ENCODE peak calls at places on chromosomes 1 and 21, in four cellular contexts. O, H, E and Z are unnamed samples.

GRCh38 chr21:19461481-19462205 is 1058.1 kb upstream of the TMPRSS15 start:
- DNase-seq in H (no peak), O (no peak), E (no peak), Z (no peak)

GRCh38 chr21:37538971-37539590 is 172.5 kb downstream of the DYRK1A start:
- DNase-seq in E (peak; percentile 46), H (no peak), O (no peak), Z (no peak)

GRCh38 chr1:6059866-6060265 is 14.2 kb downstream of the KCNAB2 start:
- DNase-seq in H (no peak), O (no peak), E (no peak), Z (no peak)

GRCh38 chr1:87435484-87435883 is 106.8 kb downstream of the LMO4 start:
- DNase-seq in O (no peak), H (peak; percentile 65), E (no peak), Z (no peak)

GRCh38 chr21:42061866-42062542 is 9.1 kb upstream of the UMODL1 start:
- DNase-seq in O (no peak), H (no peak), E (no peak), Z (no peak)

GRCh38 chr1:26112407-26112775 is 767 bp downstream of the PDIK1L start:
- DNase-seq in H (no peak), O (no peak), E (no peak), Z (no peak)

GRCh38 chr1:48761411-48761810 is 15.3 kb downstream of the BEND5 start:
- DNase-seq in O (no peak), H (no peak), E (no peak), Z (no peak)

GRCh38 chr1:209150114-209150513 is 433.4 kb upstream of the CAMK1G start:
- DNase-seq in O (no peak), E (peak; percentile 3), H (no peak), Z (peak; percentile 39)

GRCh38 chr21:41958886-41959563 is 5.2 kb upstream of the C2CD2 start:
- DNase-seq in E (no peak), H (no peak), O (no peak), Z (no peak)

GRCh38 chr1:231161711-231162299 is at the start of gene TRIM67:
- DNase-seq in E (peak; percentile 7), H (no peak), O (peak; percentile 88), Z (peak; percentile 45)

GRCh38 chr1:39776400-39776713 is 5.2 kb upstream of the OXCT2 start:
- DNase-seq in E (no peak), O (no peak), H (no peak), Z (no peak)

GRCh38 chr1:56525463-56526155 is 53.8 kb downstream of the PLPP3 start:
- DNase-seq in H (no peak), O (no peak), E (no peak), Z (no peak)

GRCh38 chr1:228379666-228380065 is 27.0 kb downstream of the TRIM11 start:
- DNase-seq in E (no peak), O (no peak), H (no peak), Z (no peak)

GRCh38 chr1:209076688-209077087 is 506.8 kb upstream of the CAMK1G start:
- DNase-seq in E (no peak), O (no peak), H (no peak), Z (no peak)

GRCh38 chr1:18384477-18384876 is 96.3 kb upstream of the KLHDC7A start:
- DNase-seq in O (no peak), E (no peak), H (no peak), Z (no peak)

GRCh38 chr1:181150842-181151241 is 62.3 kb downstream of the IER5 start:
- DNase-seq in H (no peak), E (no peak), O (no peak), Z (no peak)

GRCh38 chr1:226002667-226003501 is 3.7 kb upstream of the SDE2 start:
- DNase-seq in E (no peak), O (peak; percentile 30), H (peak; percentile 81), Z (peak; percentile 86)

GRCh38 chr1:204623365-204623893 is 62.1 kb downstream of the LRRN2 start:
- DNase-seq in E (peak; percentile 71), O (peak; percentile 40), H (peak; percentile 94), Z (no peak)

GRCh38 chr1:233390842-233391241 is 63.3 kb downstream of the MAP3K21 start:
- DNase-seq in O (no peak), H (no peak), E (no peak), Z (no peak)

GRCh38 chr1:17250601-17251000 is 1.7 kb downstream of the PADI3 start:
- DNase-seq in E (no peak), H (no peak), O (no peak), Z (no peak)

GRCh38 chr1:87359586-87359985 is 30.9 kb downstream of the LMO4 start:
- DNase-seq in H (no peak), E (no peak), O (no peak), Z (no peak)

GRCh38 chr1:63877816-63878215 is 104.0 kb downstream of the ROR1 start:
- DNase-seq in E (no peak), H (no peak), O (no peak), Z (no peak)

GRCh38 chr21:33884361-33885157 is 31.0 kb downstream of the ATP5PO start:
- DNase-seq in H (no peak), O (no peak), E (no peak), Z (no peak)

GRCh38 chr1:16167331-16168143 is 11.7 kb upstream of the EPHA2 start:
- DNase-seq in O (peak; percentile 92), H (peak; percentile 96), E (no peak), Z (peak; percentile 89)

DNA sequence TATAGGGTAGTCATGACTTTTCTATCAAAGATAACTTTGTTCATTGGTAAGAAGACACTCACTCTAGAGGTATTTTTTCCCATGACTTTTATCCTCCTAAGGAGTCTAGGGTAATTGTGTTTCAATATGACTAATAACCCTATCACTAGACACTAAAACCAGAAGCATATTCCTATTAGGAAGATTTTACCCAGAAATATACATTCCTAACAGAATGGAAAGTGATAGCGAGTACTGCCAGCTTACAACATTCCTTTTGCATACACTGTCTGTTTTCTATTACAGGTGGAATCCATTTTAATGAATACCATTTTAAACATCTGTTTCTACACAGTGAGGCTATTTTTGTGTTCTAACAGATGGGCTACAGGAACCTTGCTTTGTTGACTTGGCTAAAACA is 31.4 kb upstream of the C1orf185 start:
- DNase-seq in H (no peak), E (no peak), O (peak; percentile 17), Z (no peak)
- TF ChIP-seq FOXJ3 in H (no peak), E (no peak), O (no peak), Z (no peak)

DNA sequence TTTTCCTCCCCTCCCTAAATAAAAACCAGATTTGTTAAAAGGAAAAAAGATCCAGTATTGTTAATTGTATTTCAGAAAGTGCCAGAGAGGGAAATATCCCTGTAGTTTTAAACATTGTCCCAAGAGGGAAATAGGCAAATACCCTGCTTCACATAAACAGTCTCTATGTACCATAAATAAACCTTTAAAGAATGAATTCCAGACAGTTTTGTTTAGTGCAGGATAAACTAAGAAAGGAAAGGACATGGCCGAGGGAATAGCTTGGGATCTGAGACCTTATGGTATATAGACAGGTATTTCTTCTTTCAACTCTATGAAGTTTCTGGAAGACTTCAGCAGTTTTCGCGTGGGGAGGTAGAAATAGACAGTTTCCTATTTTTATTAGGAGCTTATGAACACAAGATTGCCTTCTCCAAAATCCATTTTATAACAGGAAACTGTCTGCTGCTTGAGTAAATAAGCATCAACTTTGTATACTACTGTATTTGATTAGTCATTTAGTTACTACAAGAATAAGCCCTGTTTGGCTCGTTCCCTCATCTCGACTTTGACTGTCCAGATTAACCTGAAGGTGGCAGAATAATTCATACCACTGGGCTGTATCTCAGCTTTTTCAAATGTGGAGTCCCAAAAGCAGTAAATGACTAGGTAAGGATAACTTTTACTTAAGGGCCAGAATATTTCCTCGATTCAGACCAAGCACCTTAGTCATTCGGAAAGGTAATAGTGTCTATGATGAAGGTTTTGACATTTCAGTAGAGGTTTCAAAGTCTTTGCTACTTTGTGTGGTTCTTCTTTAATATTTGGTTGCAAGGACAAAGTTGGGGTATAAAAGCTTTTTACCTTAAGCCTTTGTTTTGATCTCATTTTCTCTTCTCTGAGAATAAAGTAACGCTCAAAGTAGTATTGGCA is 177.5 kb downstream of the VPS13D start:
- DNase-seq in H (peak; percentile 39), O (peak; percentile 12), E (peak; percentile 56), Z (no peak)
- TF ChIP-seq FOXJ3 in H (no peak), O (no peak), E (no peak), Z (no peak)

DNA sequence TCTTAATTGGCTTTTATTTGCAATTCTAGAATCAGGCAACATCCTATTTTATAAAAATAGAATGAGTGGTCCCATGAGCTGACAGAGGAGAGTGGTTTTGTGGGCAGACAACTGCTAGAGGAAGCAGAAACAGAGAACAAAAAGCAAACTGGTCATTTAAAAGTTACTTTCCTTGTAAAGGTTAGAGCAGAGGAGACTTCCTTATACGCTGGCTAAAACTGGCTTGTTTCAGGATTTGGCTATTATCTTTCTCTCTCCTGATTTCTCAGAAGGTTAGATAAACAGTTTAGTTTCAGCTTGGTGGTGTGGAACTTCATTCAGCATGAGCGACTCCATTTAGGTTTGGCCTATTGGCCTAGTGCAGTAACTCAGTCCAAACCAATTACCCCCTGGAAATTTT is 32.3 kb upstream of the IL20 start:
- DNase-seq in O (no peak), E (no peak), H (no peak), Z (no peak)
- TF ChIP-seq FOXJ3 in O (no peak), E (no peak), H (no peak), Z (no peak)

GRCh38 chr1:163161841-163162240 is 40.9 kb downstream of the RGS5 start:
- DNase-seq in E (no peak), O (no peak), H (no peak), Z (no peak)

GRCh38 chr1:163162281-163162937 is 40.3 kb downstream of the RGS5 start:
- DNase-seq in E (no peak), H (no peak), O (no peak), Z (no peak)

GRCh38 chr1:163161337-163161736 is 41.4 kb downstream of the RGS5 start:
- DNase-seq in O (no peak), E (no peak), H (no peak), Z (no peak)

GRCh38 chr1:163165119-163165518 is 37.6 kb downstream of the RGS5 start:
- DNase-seq in O (no peak), E (no peak), H (no peak), Z (no peak)

GRCh38 chr1:163163861-163164582 is 38.7 kb downstream of the RGS5 start:
- DNase-seq in O (no peak), E (no peak), H (no peak), Z (no peak)
- TF ChIP-seq FOXJ3 in O (no peak), E (no peak), H (no peak), Z (no peak)

DNA sequence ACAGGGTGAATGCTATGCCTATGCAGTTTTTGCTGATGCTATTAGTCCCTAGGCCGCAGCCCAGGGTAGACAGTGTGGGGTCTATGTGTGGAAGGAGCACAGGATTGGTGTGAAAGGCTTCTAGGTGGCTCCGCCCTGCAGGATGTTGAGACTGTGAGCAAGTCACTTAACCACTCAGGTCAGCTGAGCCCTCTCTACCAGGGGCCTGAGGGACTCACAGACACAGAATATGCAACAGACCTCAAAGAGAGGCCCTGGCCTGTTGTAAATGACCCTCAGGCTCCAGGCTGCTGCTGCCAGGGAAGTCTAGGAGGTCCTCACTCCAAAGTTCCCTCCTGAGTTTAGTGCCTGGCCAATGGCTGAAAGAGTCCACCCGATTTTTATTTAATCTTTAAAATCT is 11.0 kb downstream of the NHLH2 start:
- DNase-seq in E (no peak), O (no peak), H (no peak), Z (peak; percentile 15)
- TF ChIP-seq FOXJ3 in E (no peak), O (no peak), H (no peak), Z (no peak)

DNA sequence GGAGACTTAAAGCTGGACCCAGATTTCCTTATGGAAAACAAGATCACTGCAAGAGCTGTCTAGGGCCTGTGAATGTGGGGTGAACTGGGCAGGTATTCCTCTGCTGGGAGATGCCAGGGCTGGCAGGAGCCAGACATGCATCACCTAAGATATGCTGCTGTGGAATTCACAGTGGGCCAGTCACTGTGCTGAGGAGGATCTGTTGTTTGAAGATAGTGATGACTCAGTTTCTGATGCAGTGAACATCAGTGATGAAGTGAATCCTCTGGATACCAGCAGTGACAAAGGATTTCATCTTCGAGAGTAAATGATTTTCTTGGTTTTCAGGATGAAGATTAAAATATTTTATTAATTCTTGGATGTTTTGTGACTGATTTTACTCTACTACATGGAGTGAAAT is 29.9 kb upstream of the CAMSAP2 start:
- DNase-seq in O (no peak), H (peak; percentile 33), E (no peak), Z (no peak)
- TF ChIP-seq FOXJ3 in O (no peak), H (no peak), E (no peak), Z (no peak)